ENCODE peak calls at places on chromosomes 11 and 22, in four cellular contexts. W is SJCRH30; X is right lobe of liver; P is CD8-positive, alpha-beta T cell. C is an unnamed sample.

GRCh38 chr11:124109377-124109776 is 5.9 kb upstream of the VWA5A start:
- DNase-seq in X (no peak), P (no peak), W (no peak), C (no peak)

GRCh38 chr11:126630893-126631292 is 275.4 kb downstream of the ST3GAL4 start:
- DNase-seq in P (no peak), X (no peak), W (no peak), C (no peak)

GRCh38 chr22:44894321-44894720 is 115.5 kb downstream of the PHF21B start:
- DNase-seq in W (no peak), P (no peak), X (peak; percentile 21), C (no peak)

GRCh38 chr11:36306888-36307287 is 10.8 kb downstream of the PRR5L start:
- DNase-seq in P (no peak), W (peak; percentile 66), X (no peak), C (no peak)

GRCh38 chr11:73598719-73599379 is 937 bp upstream of the FAM168A start:
- DNase-seq in X (no peak), P (no peak), W (peak; percentile 34), C (no peak)

GRCh38 chr11:108556019-108556418 is 37.5 kb downstream of the EXPH5 start:
- DNase-seq in X (no peak), P (no peak), W (no peak), C (no peak)

GRCh38 chr11:3058753-3059664 is 1.8 kb upstream of the CARS1 start:
- DNase-seq in W (no peak), X (no peak), P (no peak), C (no peak)

GRCh38 chr11:2474059-2474901 is 29.5 kb downstream of the KCNQ1 start:
- DNase-seq in X (no peak), W (peak; percentile 66), P (no peak), C (no peak)

GRCh38 chr11:47433157-47433556 is 6.9 kb upstream of the PSMC3 start:
- DNase-seq in P (no peak), X (no peak), W (peak; percentile 85), C (no peak)

GRCh38 chr11:95515379-95515778 is 274.2 kb downstream of the FAM76B start:
- DNase-seq in X (no peak), P (no peak), W (no peak), C (no peak)

GRCh38 chr11:47215366-47215925 is 672 bp downstream of the DDB2 start:
- DNase-seq in W (peak; percentile 49), X (no peak), P (no peak), C (no peak)

GRCh38 chr22:37077802-37078448 is 26.4 kb downstream of the KCTD17 start:
- DNase-seq in X (no peak), P (peak; percentile 76), W (peak; percentile 51), C (peak; percentile 77)

GRCh38 chr11:118321386-118322082 is 17.0 kb downstream of the CD3E start:
- DNase-seq in P (no peak), X (peak; percentile 83), W (no peak), C (no peak)

GRCh38 chr11:961921-962320 is 36.3 kb downstream of the AP2A2 start:
- DNase-seq in P (no peak), X (no peak), W (peak; percentile 49), C (no peak)

GRCh38 chr22:29768052-29768680 is 997 bp downstream of the UQCR10 start:
- DNase-seq in P (no peak), W (no peak), X (no peak), C (no peak)

GRCh38 chr22:49046546-49047305 is 780.9 kb downstream of the BRD1 start:
- DNase-seq in P (no peak), X (no peak), W (peak; percentile 69), C (no peak)

GRCh38 chr22:31083923-31084810 is 3.0 kb downstream of the SMTN start:
- DNase-seq in W (no peak), P (no peak), X (no peak), C (no peak)

GRCh38 chr22:31083377-31083768 is 2.3 kb downstream of the SMTN start:
- DNase-seq in X (no peak), W (no peak), P (no peak), C (no peak)

GRCh38 chr22:31081963-31082605 is 966 bp downstream of the SMTN start:
- DNase-seq in W (no peak), X (no peak), P (no peak), C (no peak)

GRCh38 chr22:31080848-31081649 is at the start of gene SMTN:
- DNase-seq in X (peak; percentile 93), P (peak; percentile 82), W (peak; percentile 93), C (peak; percentile 90)

DNA sequence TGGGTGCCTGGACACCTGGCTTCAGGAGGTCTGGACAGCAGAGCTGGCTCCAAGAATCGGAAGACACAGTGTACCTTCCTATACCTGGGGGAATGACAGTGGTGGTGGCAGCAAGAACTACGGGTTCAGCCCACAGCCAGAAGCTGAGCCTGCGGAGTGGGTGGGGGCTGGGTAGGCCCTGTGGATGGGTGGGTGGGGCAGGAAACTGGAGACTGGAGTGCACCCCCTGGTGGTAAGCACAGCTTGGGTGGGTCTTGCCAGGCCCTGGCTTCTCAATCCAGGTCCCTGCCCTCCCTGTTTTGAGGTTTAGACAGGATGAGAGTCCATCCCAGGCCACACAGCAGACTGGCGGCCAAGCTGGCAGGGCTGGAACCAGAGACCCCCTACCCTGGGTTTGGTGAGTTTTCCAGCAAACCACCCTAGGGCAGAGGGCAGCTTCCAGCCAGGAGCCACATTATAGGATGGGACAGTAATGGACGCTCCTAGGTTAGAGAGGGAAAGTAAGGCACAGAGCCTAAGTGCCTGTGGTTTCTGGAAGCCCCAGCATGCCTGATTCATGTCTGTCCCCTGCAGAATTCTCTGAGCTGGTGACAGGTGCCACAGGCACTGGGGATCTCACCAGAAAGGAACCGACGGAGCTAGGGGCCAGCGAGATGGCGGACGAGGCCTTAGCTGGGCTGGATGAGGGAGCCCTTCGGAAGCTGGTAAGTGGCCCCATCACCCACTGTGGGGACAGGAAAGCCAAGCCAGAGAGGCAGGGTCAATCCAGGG is 1.7 kb downstream of the SMTN start:
- DNase-seq in P (peak; percentile 21), X (no peak), W (peak; percentile 59), C (no peak)
- H3K27ac ChIP-seq in P (no peak overlapping the region), X (peak overlapping the region; percentile 73), W (no peak overlapping the region), C (no peak overlapping the region)

GRCh38 chr11:19025799-19026406 is 34.6 kb downstream of the MRGPRX2 start:
- DNase-seq in P (no peak), W (no peak), X (no peak), C (no peak)
- H3K27me3 ChIP-seq in P (no peaks in the 10 kb centered on the region), W (no peaks in the 10 kb centered on the region), X (no peaks in the 10 kb centered on the region), C (no peaks in the 10 kb centered on the region)

GRCh38 chr22:17845340-17845739 is 71.1 kb upstream of the BID start:
- DNase-seq in P (no peak), X (no peak), W (no peak), C (no peak)

GRCh38 chr22:17844150-17844549 is 69.9 kb upstream of the BID start:
- DNase-seq in P (no peak), W (no peak), X (no peak), C (no peak)

GRCh38 chr22:17846326-17846992 is 72.2 kb upstream of the BID start:
- DNase-seq in W (no peak), P (no peak), X (no peak), C (no peak)

GRCh38 chr22:17845790-17846189 is 71.5 kb upstream of the BID start:
- DNase-seq in W (no peak), X (no peak), P (no peak), C (no peak)

GRCh38 chr22:17847360-17848078 is 73.2 kb upstream of the BID start:
- DNase-seq in X (no peak), W (peak; percentile 46), P (no peak), C (no peak)
- H3K4me1 ChIP-seq in X (peaks cover 28% of the 10 kb centered on the region), W (peaks cover 4% of the 10 kb centered on the region), P (no peaks in the 10 kb centered on the region), C (no peaks in the 10 kb centered on the region)

GRCh38 chr11:63769044-63769718 is 606 bp upstream of the ZFTA start:
- DNase-seq in W (peak; percentile 38), X (peak; percentile 59), P (peak; percentile 14), C (peak; percentile 32)
- H3K27ac ChIP-seq in W (no peak overlapping the region), X (peak overlapping the region; percentile 67), P (no peak overlapping the region), C (no peak overlapping the region)

DNA sequence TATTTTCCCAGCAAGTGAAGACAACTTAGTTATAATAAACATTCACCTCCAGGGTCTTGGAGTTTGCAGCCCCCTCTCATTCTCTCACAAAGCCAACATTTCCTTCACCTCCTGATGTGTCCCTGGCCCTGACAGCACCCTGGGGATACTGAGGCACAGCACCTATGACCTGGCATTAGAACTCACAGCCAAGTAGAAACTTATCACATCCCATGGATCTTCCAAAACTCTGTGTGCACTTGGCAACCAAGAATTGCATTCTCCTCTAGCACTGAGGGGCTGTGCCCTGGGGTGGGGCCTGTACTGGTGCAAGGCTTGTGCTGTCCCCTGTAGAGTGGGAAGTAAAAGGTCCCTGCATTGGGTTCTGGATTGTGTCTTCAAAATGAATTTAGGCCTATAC is 116.7 kb upstream of the IGLL5 start:
- DNase-seq in W (no peak), P (no peak), X (no peak), C (no peak)
- H3K27me3 ChIP-seq in W (no peaks in the 10 kb centered on the region), P (no peaks in the 10 kb centered on the region), X (no peaks in the 10 kb centered on the region), C (no peaks in the 10 kb centered on the region)

DNA sequence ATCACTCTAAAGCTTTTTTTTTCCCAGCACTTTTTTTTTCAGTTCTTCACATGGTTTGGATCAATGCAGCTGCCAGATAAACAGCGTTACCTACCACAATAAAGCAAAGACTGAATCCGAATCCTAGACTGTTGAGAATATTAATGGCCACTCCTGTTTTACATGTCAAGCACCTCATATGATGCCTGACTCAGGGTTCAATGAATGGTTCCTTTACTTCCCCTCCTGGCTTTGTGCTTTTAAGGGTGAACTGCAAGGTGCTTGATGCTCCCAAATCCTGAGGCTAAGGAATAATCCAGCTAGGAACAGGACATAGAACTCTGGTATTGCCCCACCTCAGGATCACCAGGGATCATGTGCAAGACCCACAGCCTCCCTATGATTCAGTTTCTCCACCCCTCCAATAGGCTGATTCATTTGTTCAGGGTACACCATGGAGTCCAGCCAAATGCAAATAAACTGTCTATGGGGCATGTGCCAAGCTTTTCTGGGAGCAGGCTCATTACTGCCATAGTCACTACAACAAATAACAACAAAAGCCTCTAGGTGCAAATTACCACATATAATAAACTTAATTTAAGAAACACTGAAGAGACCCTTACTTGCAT is 104.3 kb downstream of the GAB2 start:
- DNase-seq in X (no peak), P (no peak), W (no peak), C (no peak)
- H3K4me1 ChIP-seq in X (peaks cover 29% of the 10 kb centered on the region), P (no peaks in the 10 kb centered on the region), W (peaks cover 3% of the 10 kb centered on the region), C (no peaks in the 10 kb centered on the region)

DNA sequence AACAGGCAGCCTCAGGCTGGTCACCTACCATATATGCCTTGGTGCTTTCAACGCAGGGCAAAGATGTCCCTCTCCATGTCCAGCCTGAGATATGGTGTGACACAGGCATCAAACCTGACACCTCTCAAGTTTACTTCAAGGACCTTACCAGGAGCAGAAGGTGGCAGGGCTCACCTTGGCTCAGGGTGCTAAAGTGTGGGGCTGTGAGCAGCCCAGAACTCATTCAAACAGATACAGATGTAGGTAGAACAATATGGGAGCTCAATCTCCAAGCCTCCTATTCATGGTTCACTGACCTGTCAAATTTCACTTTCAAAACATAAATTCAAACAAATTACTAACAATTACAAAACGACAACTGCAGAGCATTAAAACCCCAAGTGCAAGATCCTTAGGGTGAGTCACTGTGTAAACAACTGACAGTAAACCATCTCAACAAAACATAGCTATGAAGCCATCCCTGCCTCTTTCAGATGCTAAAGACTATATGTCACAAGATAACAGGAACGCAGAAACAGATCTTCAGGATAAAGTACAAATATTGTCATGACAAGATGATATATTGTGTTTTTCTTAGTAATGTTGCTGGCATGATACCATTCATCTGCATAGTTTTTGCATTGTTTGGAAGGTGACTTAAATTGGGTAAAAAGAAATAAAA is 303.5 kb upstream of the ANO3 start:
- DNase-seq in X (no peak), P (no peak), W (no peak), C (no peak)
- H3K27ac ChIP-seq in X (no peak overlapping the region), P (no peak overlapping the region), W (no peak overlapping the region), C (no peak overlapping the region)